ENCODE peak calls at places on chromosomes 5 and 9, in five cellular contexts. M is progenitor cell of endocrine pancreas, Z is fibroblast of lung, H is Peyer's patch, L is GM13977. F is an unnamed sample.

GRCh38 chr5:94941113-94941765 is 322.8 kb downstream of the SLF1 start:
- DNase-seq in Z (no peak), M (no peak), L (no peak), H (no peak), F (no peak)

GRCh38 chr5:43352916-43353315 is 39.7 kb upstream of the HMGCS1 start:
- DNase-seq in H (no peak), L (no peak), Z (no peak), M (no peak), F (no peak)

GRCh38 chr9:120534266-120534665 is 45.7 kb downstream of the CDK5RAP2 start:
- DNase-seq in Z (no peak), M (no peak), L (no peak), H (no peak), F (no peak)

GRCh38 chr5:173917788-173918786 is 29.9 kb downstream of the CPEB4 start:
- DNase-seq in L (peak), H (peak), M (peak), Z (peak), F (peak)

GRCh38 chr9:127066060-127066774 is 56.2 kb downstream of the ANGPTL2 start:
- DNase-seq in H (no peak), L (no peak), Z (peak), M (no peak), F (no peak)

GRCh38 chr5:180097163-180097894 is 25.8 kb upstream of the RNF130 start:
- DNase-seq in Z (no peak), M (no peak), H (peak), L (no peak), F (no peak)

GRCh38 chr9:137581361-137582285 is 2.9 kb upstream of the DPH7 start:
- DNase-seq in M (no peak), Z (no peak), L (no peak), H (no peak), F (no peak)

GRCh38 chr5:120093178-120093577 is 370.9 kb upstream of the PRR16 start:
- DNase-seq in H (no peak), M (no peak), L (no peak), Z (no peak), F (peak)

GRCh38 chr9:86765736-86766410 is 181.4 kb downstream of the GAS1 start:
- DNase-seq in Z (no peak), M (no peak), H (no peak), L (no peak), F (no peak)

GRCh38 chr9:132732326-132732725 is 62.1 kb downstream of the GTF3C4 start:
- DNase-seq in H (no peak), L (no peak), M (no peak), Z (peak), F (no peak)

GRCh38 chr5:126846756-126847155 is 69.8 kb downstream of the LMNB1 start:
- DNase-seq in H (no peak), L (no peak), M (no peak), Z (no peak), F (no peak)

GRCh38 chr5:113682497-113683136 is 169.1 kb downstream of the YTHDC2 start:
- DNase-seq in H (no peak), M (no peak), L (no peak), Z (no peak), F (no peak)
- TF ChIP-seq CTCF in H (no peak), M (no peak), L (no peak), Z (no peak), F (no peak)

GRCh38 chr5:157323107-157323706 is 57.3 kb downstream of the CYFIP2 start:
- DNase-seq in Z (no peak), M (no peak), L (no peak), H (no peak), F (no peak)
- TF ChIP-seq CTCF in Z (no peak), M (no peak), L (peak), H (no peak), F (peak)

GRCh38 chr5:105868038-105868775 is 1802.5 kb downstream of the EFNA5 start:
- DNase-seq in L (no peak), M (no peak), Z (no peak), H (no peak), F (no peak)
- TF ChIP-seq CTCF in L (no peak), M (no peak), Z (no peak), H (no peak), F (no peak)

GRCh38 chr9:135801070-135801469 is 99.1 kb downstream of the KCNT1 start:
- DNase-seq in M (no peak), Z (no peak), H (no peak), L (no peak), F (no peak)

GRCh38 chr9:135802876-135803419 is 101.0 kb downstream of the KCNT1 start:
- DNase-seq in Z (no peak), L (no peak), M (no peak), H (no peak), F (no peak)

GRCh38 chr9:135805422-135806022 is 101.8 kb downstream of the CAMSAP1 start:
- DNase-seq in Z (no peak), M (no peak), H (no peak), L (no peak), F (no peak)

GRCh38 chr9:135803441-135803840 is 101.5 kb downstream of the KCNT1 start:
- DNase-seq in L (no peak), M (no peak), H (no peak), Z (no peak), F (no peak)

GRCh38 chr9:135804588-135805421 is 102.5 kb downstream of the CAMSAP1 start:
- DNase-seq in Z (peak), M (no peak), L (no peak), H (no peak), F (peak)
- TF ChIP-seq CTCF in Z (no peak), M (no peak), L (no peak), H (no peak), F (no peak)

DNA sequence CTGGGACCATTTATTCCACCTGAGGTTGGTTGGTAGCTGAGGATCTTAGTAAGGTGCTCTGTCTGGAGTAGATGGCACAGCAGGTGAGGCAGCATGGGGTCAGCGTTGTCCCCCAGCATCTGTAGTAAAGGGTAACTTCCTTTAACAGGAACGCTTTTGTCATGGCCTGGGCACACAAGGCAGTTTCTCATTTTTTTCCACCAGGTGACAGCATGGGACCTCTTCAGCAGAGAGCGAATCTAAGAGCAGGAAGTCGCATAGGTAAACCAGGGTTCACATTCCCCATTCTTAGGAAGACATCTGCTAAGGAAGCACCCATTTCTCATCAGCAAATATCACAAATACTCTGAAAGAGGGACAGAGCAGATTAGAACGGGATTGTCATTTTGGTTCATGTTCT is 56.5 kb downstream of the GPR107 start:
- DNase-seq in M (no peak), H (no peak), L (no peak), Z (no peak), F (no peak)
- TF ChIP-seq CTCF in M (no peak), H (no peak), L (no peak), Z (no peak), F (no peak)

GRCh38 chr9:93276973-93277372 is 93.0 kb downstream of the WNK2 start:
- DNase-seq in Z (no peak), H (peak), M (no peak), L (no peak), F (no peak)
- TF ChIP-seq CTCF in Z (no peak), H (no peak), M (no peak), L (no peak), F (no peak)

GRCh38 chr9:99171225-99172128 is 50.3 kb downstream of the ALG2 start:
- DNase-seq in M (no peak), H (no peak), Z (no peak), L (no peak), F (no peak)

GRCh38 chr9:99167694-99168093 is 54.0 kb downstream of the ALG2 start:
- DNase-seq in Z (no peak), M (no peak), L (peak), H (no peak), F (no peak)

GRCh38 chr9:99172129-99173091 is 49.3 kb downstream of the ALG2 start:
- DNase-seq in Z (no peak), M (no peak), L (no peak), H (no peak), F (no peak)

GRCh38 chr9:99169086-99169485 is 52.7 kb downstream of the ALG2 start:
- DNase-seq in H (no peak), Z (no peak), M (no peak), L (no peak), F (no peak)

DNA sequence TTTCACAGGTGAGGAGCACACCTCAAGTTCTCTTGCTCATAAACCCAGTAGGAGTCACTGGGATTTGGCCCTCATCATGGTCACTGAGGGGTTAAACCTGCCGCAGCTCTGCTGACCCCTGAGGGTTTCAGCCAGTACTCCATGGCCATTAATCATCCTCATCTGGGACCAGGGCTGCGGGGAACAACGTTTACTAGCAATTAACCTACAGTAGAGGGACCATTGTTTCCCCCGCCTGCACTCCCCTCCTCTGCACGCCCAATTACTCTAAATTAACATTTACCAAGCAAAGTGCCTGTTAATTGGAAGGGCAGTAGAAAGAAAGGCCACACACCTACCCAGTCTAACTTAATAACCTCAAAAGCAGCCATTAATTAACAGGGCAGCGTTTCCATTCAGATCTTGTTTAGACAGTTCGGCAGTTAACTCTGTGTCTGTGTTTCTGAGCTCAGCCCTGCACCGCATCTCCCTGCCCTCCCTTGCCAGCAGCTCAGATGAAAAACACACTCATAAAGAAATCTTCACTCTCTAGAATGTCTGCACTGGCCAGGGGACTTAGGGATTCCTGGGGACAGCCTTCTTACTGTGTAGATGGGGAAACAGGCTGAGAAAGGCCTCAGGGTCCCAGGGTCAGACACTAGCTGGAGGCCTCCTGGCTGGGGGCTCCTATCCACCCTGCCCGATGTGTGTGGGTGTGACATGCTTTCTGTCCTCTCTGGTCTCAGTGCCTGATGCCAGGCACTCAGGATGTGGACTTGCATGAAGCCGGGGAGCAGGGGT is 51.6 kb downstream of the ALG2 start:
- DNase-seq in Z (peak), H (no peak), M (no peak), L (no peak), F (no peak)
- TF ChIP-seq CTCF in Z (no peak), H (no peak), M (peak), L (no peak), F (no peak)

F was measured in CD14-positive monocyte.